ENCODE peak calls at places on chromosomes 11 and 22, in eight cellular contexts. Q is uterus, P is kidney, H is esophagus squamous epithelium, B is thoracic aorta, E is heart right ventricle, K is aorta, S is A549. W is an unnamed sample.

GRCh38 chr11:106480581-106481185 is 403.2 kb downstream of the AASDHPPT start:
- DNase-seq in Q (no peak), P (no peak), H (no peak), B (no peak), E (no peak), K (no peak), S (no peak), W (no peak)

GRCh38 chr11:5937868-5938602 is 4.0 kb upstream of the OR56A3 start:
- DNase-seq in Q (no peak), P (no peak), H (no peak), B (no peak), E (no peak), K (peak), S (no peak), W (no peak)

GRCh38 chr11:96052921-96053631 is 129.2 kb upstream of the MTMR2 start:
- DNase-seq in Q (no peak), P (no peak), H (no peak), B (no peak), E (peak), K (no peak), S (no peak), W (no peak)

GRCh38 chr22:50189184-50189848 is 3.6 kb downstream of the TRABD start:
- DNase-seq in Q (no peak), P (peak), H (no peak), B (no peak), E (no peak), K (no peak), S (no peak), W (no peak)

GRCh38 chr11:6655020-6655789 is 404 bp downstream of the DCHS1 start:
- DNase-seq in Q (peak), P (peak), H (no peak), B (peak), E (peak), K (peak), S (no peak), W (no peak)

GRCh38 chr11:63614136-63614664 is at the start of gene PLAAT3:
- DNase-seq in Q (peak), P (peak), H (no peak), B (peak), E (peak), K (peak), S (peak), W (no peak)

GRCh38 chr11:102007567-102008437 is 39.4 kb upstream of the CFAP300 start:
- DNase-seq in Q (no peak), P (no peak), H (no peak), B (no peak), E (no peak), K (no peak), S (peak), W (peak)

GRCh38 chr22:33380789-33381530 is 322.8 kb upstream of the SYN3 start:
- DNase-seq in Q (no peak), P (no peak), H (no peak), B (no peak), E (no peak), K (no peak), S (peak), W (peak)

GRCh38 chr22:36328635-36329216 is 59.0 kb downstream of the MYH9 start:
- DNase-seq in Q (peak), P (peak), H (no peak), B (peak), E (peak), K (peak), S (peak), W (peak)

GRCh38 chr11:131064373-131064991 is 148.2 kb upstream of the SNX19 start:
- DNase-seq in Q (no peak), P (peak), H (no peak), B (no peak), E (peak), K (peak), S (peak), W (no peak)

GRCh38 chr22:24304067-24304675 is 33.5 kb downstream of the SPECC1L start:
- DNase-seq in Q (no peak), P (no peak), H (no peak), B (no peak), E (no peak), K (no peak), S (no peak), W (no peak)

GRCh38 chr11:118939948-118940598 is 14.3 kb upstream of the BCL9L start:
- DNase-seq in Q (no peak), P (peak), H (no peak), B (no peak), E (no peak), K (no peak), S (no peak), W (no peak)

GRCh38 chr11:128717581-128717980 is 23.7 kb downstream of the FLI1 start:
- DNase-seq in Q (no peak), P (no peak), H (no peak), B (no peak), E (no peak), K (no peak), S (no peak), W (no peak)

GRCh38 chr22:17869285-17870096 is 95.2 kb upstream of the BID start:
- DNase-seq in Q (no peak), P (no peak), H (no peak), B (no peak), E (no peak), K (no peak), S (no peak), W (no peak)

GRCh38 chr11:131038597-131038996 is 122.3 kb upstream of the SNX19 start:
- DNase-seq in Q (no peak), P (no peak), H (no peak), B (no peak), E (no peak), K (no peak), S (peak), W (no peak)

GRCh38 chr11:117793521-117793920 is 3.5 kb downstream of the DSCAML1 start:
- DNase-seq in Q (no peak), P (peak), H (no peak), B (no peak), E (no peak), K (no peak), S (no peak), W (no peak)

GRCh38 chr11:127470485-127470884 is 469.9 kb upstream of the KIRREL3 start:
- DNase-seq in Q (no peak), P (no peak), H (no peak), B (no peak), E (no peak), K (no peak), S (peak), W (no peak)

GRCh38 chr11:2864890-2865289 is 20.7 kb downstream of the CDKN1C start:
- DNase-seq in Q (no peak), P (no peak), H (no peak), B (no peak), E (no peak), K (no peak), S (no peak), W (no peak)

GRCh38 chr11:65210748-65211147 is 29.0 kb downstream of the CAPN1 start:
- DNase-seq in Q (no peak), P (no peak), H (no peak), B (no peak), E (no peak), K (no peak), S (no peak), W (no peak)

GRCh38 chr11:125457814-125458343 is 38.2 kb downstream of the FEZ1 start:
- DNase-seq in Q (no peak), P (peak), H (no peak), B (peak), E (peak), K (peak), S (no peak), W (no peak)

GRCh38 chr11:60609632-60610031 is 89.8 kb upstream of the MS4A8 start:
- DNase-seq in Q (no peak), P (no peak), H (no peak), B (no peak), E (no peak), K (no peak), S (no peak), W (no peak)

GRCh38 chr11:111570796-111571195 is 30.3 kb downstream of the LAYN start:
- DNase-seq in Q (no peak), P (no peak), H (no peak), B (no peak), E (no peak), K (no peak), S (no peak), W (no peak)

GRCh38 chr22:42856179-42856864 is 751 bp downstream of the ARFGAP3 start:
- DNase-seq in Q (peak), P (peak), H (no peak), B (no peak), E (peak), K (peak), S (no peak), W (no peak)

GRCh38 chr22:48551716-48552268 is 1275.9 kb downstream of the BRD1 start:
- DNase-seq in Q (no peak), P (no peak), H (no peak), B (no peak), E (no peak), K (no peak), S (no peak), W (no peak)

GRCh38 chr11:88569342-88569741 is 231.8 kb upstream of the CTSC start:
- DNase-seq in Q (no peak), P (no peak), H (no peak), B (no peak), E (no peak), K (no peak), S (no peak), W (no peak)

GRCh38 chr11:16512842-16513241 is 156.5 kb upstream of the SOX6 start:
- DNase-seq in Q (no peak), P (no peak), H (no peak), B (no peak), E (no peak), K (no peak), S (no peak), W (no peak)

GRCh38 chr11:16512163-16512562 is 155.8 kb upstream of the SOX6 start:
- DNase-seq in Q (no peak), P (no peak), H (no peak), B (no peak), E (no peak), K (no peak), S (no peak), W (no peak)

GRCh38 chr11:16511109-16511806 is 154.9 kb upstream of the SOX6 start:
- DNase-seq in Q (no peak), P (no peak), H (no peak), B (no peak), E (no peak), K (no peak), S (no peak), W (peak)

DNA sequence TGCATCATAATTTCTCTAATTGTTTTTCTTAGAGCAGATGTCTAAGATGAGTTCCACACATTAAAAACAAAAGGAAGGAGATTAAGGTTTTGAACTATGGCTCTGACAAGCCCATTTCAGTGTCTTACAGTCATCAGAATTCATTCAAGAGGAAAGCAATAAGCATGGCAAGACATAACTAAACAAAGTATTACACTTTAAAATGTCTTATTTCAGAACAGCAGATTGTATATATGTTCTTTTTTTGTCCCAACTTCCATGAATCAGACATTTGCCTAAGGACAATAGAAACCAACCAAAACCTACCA is 155.4 kb upstream of the SOX6 start:
- DNase-seq in Q (no peak), P (no peak), H (no peak), B (no peak), E (no peak), K (no peak), S (no peak), W (no peak)
- H3K27ac ChIP-seq in Q (no peak), P (no peak), H (no peak), B (no peak), E (no peak), K (no peak), S (no peak), W (no peak)

DNA sequence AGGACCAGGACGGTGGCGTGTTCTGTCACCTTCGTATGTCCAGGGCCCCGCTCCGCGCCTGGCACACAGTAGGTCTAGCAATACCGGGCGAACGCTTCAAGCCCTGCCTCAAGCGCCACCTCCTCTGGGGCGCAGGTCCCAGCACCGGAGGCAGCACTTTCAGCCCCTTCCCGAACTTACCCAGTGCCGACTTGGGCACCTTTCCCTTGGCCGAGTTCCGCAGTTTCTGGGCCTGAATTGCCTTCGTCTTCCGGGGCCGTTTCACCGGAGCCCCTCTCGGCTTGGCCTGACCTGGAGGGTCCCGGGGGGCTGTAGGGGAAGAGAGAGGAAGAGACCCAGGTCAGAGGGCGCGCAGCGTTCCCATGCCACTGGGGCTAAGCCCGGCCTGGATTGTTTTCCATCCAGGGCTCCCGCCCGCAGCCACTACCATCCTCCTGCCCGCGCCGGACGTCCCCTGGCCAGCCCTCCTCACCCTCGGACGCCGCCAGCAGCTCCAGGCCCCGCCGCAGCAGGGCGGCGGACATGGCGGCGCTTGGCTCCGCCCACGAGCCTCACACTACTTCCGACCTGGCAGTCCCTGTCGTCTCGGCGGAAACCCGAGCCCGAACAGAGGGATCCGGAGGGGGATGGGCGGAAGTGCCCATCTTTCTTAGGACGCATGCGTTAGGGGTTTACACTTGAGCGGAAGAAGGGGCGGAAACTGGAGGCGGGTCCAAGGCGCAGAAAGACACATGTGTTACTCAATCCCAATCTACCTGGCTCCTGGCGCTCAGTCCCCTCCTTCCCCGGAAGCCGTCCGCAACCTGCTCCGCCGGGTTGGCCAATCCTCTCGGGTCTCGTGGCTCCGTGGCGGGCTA is at the start of gene RPS19BP1:
- DNase-seq in Q (peak), P (peak), H (peak), B (peak), E (peak), K (peak), S (peak), W (peak)
- H3K27ac ChIP-seq in Q (peak), P (peak), H (peak), B (peak), E (peak), K (no peak), S (peak), W (peak)

GRCh38 chr11:9460322-9461067 is at the start of gene ZNF143:
- DNase-seq in Q (peak), P (peak), H (peak), B (peak), E (peak), K (peak), S (peak), W (peak)

GRCh38 chr11:9462172-9462799 is 1.5 kb downstream of the ZNF143 start:
- DNase-seq in Q (no peak), P (no peak), H (no peak), B (no peak), E (no peak), K (no peak), S (no peak), W (no peak)

GRCh38 chr11:9461068-9461759 is 402 bp downstream of the ZNF143 start:
- DNase-seq in Q (peak), P (peak), H (peak), B (peak), E (peak), K (peak), S (peak), W (peak)

GRCh38 chr11:9461760-9462134 is 935 bp downstream of the ZNF143 start:
- DNase-seq in Q (no peak), P (no peak), H (no peak), B (no peak), E (no peak), K (no peak), S (peak), W (no peak)

GRCh38 chr11:9462806-9463537 is 2.2 kb downstream of the ZNF143 start:
- DNase-seq in Q (no peak), P (no peak), H (no peak), B (no peak), E (no peak), K (no peak), S (peak), W (no peak)
- H3K27ac ChIP-seq in Q (peak), P (no peak), H (peak), B (peak), E (no peak), K (no peak), S (peak), W (peak)

GRCh38 chr22:29032014-29032475 is 29.6 kb downstream of the C22orf31 start:
- DNase-seq in Q (no peak), P (no peak), H (no peak), B (no peak), E (no peak), K (no peak), S (no peak), W (no peak)

GRCh38 chr22:29030016-29030617 is 31.5 kb downstream of the C22orf31 start:
- DNase-seq in Q (no peak), P (no peak), H (no peak), B (no peak), E (no peak), K (no peak), S (no peak), W (peak)

GRCh38 chr22:29029202-29030000 is 32.2 kb downstream of the C22orf31 start:
- DNase-seq in Q (no peak), P (no peak), H (no peak), B (no peak), E (no peak), K (no peak), S (no peak), W (no peak)

GRCh38 chr22:29031236-29031982 is 30.2 kb downstream of the C22orf31 start:
- DNase-seq in Q (peak), P (peak), H (no peak), B (peak), E (peak), K (peak), S (peak), W (no peak)

DNA sequence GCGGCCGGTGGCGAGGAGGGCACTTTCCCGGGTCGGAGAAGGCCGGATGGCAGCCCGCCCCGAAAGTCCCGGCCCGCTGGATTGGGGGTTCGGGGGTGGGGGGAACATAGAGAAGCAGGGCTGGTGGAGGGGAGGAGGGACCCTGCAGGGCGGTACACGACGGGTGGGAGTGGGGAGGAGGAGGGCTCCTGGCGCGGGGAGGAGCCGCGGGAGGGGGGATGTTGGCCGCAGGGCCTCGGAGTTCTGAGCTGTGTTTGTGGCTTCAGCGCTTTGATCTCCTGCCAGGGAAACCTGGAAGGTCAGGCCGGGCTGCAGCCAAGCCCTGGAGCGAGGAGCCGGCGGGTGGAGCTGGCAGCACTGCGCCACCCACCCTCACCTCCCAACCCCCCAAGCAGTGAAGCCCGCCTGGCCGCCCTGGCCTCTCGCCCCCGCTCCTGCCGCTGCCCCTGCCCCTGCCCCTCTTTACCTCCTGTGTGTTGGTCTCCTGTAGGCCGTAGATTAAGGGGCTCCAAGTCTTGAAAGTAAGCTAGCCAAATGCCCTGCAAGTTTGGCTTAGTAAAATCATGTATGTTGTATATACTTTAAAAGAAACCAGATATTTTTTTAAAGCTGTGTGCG is 30.9 kb downstream of the C22orf31 start:
- DNase-seq in Q (peak), P (peak), H (no peak), B (peak), E (peak), K (peak), S (peak), W (no peak)
- H3K27ac ChIP-seq in Q (peak), P (peak), H (peak), B (peak), E (peak), K (peak), S (peak), W (peak)

DNA sequence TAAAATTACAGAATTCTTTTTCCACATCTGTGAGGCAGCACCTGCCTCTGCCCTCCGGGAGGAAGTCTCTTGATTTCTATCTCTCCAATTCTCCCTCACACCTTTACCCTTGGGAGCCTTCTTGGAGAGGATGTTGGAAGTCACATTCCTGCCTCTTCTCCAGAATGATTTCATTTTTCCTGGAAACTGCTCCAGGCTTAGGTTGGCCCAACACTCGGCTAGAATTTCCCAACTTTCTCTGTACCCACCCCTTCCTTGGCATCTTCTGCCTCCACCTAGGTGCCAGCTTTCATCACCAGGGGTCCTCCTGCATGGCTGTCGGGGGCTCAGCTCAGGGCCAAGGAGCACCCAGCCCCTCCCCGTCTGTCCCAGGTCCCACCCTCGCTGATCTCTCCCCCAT is 43.2 kb downstream of the SLCO2B1 start:
- DNase-seq in Q (no peak), P (no peak), H (no peak), B (no peak), E (no peak), K (no peak), S (no peak), W (no peak)
- H3K27ac ChIP-seq in Q (no peak), P (no peak), H (peak), B (no peak), E (no peak), K (no peak), S (no peak), W (no peak)

DNA sequence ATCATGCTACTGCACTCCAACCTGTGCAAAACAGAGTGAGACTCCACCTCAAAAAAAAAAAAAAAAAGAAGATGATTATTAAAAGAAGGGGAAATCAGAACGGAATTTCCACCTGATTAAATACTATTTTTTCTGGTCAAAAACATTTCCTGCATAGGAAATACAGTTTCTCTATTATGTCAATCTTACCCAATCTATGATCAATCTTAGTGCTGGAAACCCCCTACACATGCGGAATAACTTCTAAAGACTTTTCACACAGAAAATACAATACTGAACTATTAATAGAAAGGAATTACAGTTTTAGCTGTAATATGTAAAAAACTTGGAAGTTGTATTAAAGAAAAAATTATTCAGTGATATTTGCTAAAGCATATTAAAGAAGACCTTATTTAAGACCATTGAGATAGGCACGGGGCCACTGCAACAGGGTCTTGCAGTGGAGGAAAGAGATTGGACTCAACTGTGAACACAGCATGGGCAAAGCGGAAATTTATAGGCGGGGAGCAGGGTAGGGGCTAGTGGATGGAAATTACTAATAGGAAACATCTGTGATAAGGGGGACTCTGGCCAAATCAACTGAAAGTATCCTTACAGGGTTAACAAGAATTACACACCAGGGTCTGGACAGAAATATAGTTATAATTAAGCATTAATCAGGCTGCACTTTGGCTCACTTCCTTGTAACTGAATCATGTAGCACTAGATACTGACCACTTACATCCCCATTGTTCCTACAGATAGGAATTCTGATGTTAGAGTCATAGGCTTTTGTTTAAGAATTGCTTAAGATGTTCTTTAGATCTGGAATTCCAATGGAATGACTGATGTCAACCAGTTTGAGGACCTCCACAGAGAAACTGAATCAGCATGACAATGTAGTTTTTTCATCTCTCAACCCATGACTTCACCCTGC is 411.5 kb upstream of the DDI1 start:
- DNase-seq in Q (no peak), P (no peak), H (no peak), B (no peak), E (no peak), K (no peak), S (peak), W (peak)
- H3K27ac ChIP-seq in Q (no peak), P (no peak), H (no peak), B (no peak), E (no peak), K (no peak), S (peak), W (peak)

W was measured in epithelial cell of prostate.